ENCODE peak calls at places on chromosomes 3 and 15, in nine cellular contexts. One of them, this sample, is unnamed.

GRCh38 chr3:127588675-127589577 is 1.6 kb downstream of the TPRA1 start:
- DNase-seq in activated CD8-positive, alpha-beta memory T cell treated with anti-CD3 and anti-CD28 coated beads, Interleukin-2, amount 50 U/mL, for 48 hours: peak; percentile 62
- DNase-seq in amniotic stem cell: no peak
- DNase-seq in ELF-1: no peak
- DNase-seq in activated T-helper 1 cell treated with Interleukin-2 at 50 U/mL for 16 hours: no peak
- DNase-seq in activated T-cell treated with anti-CD3 and anti-CD28 coated beads, Interleukin-2, amount 50 U/mL, for 48 hours: peak; percentile 49
- DNase-seq in EH: peak; percentile 93
- DNase-seq in CD8-positive, alpha-beta T cell: no peak
- DNase-seq in NCI-H1105: no peak
- DNase-seq in this sample: no peak

GRCh38 chr3:53581671-53582070 is 87.3 kb downstream of the CACNA1D start:
- DNase-seq in activated CD8-positive, alpha-beta memory T cell treated with anti-CD3 and anti-CD28 coated beads, Interleukin-2, amount 50 U/mL, for 48 hours: no peak
- DNase-seq in amniotic stem cell: no peak
- DNase-seq in ELF-1: no peak
- DNase-seq in activated T-helper 1 cell treated with Interleukin-2 at 50 U/mL for 16 hours: no peak
- DNase-seq in activated T-cell treated with anti-CD3 and anti-CD28 coated beads, Interleukin-2, amount 50 U/mL, for 48 hours: no peak
- DNase-seq in EH: peak; percentile 3
- DNase-seq in CD8-positive, alpha-beta T cell: no peak
- DNase-seq in NCI-H1105: no peak
- DNase-seq in this sample: no peak

GRCh38 chr3:69763976-69764851 is 24.9 kb downstream of the MITF start:
- DNase-seq in activated CD8-positive, alpha-beta memory T cell treated with anti-CD3 and anti-CD28 coated beads, Interleukin-2, amount 50 U/mL, for 48 hours: no peak
- DNase-seq in amniotic stem cell: no peak
- DNase-seq in ELF-1: no peak
- DNase-seq in activated T-helper 1 cell treated with Interleukin-2 at 50 U/mL for 16 hours: no peak
- DNase-seq in activated T-cell treated with anti-CD3 and anti-CD28 coated beads, Interleukin-2, amount 50 U/mL, for 48 hours: no peak
- DNase-seq in EH: peak; percentile 71
- DNase-seq in CD8-positive, alpha-beta T cell: no peak
- DNase-seq in NCI-H1105: no peak
- DNase-seq in this sample: no peak

GRCh38 chr3:10648181-10648580 is 142.8 kb upstream of the ATP2B2 start:
- DNase-seq in activated CD8-positive, alpha-beta memory T cell treated with anti-CD3 and anti-CD28 coated beads, Interleukin-2, amount 50 U/mL, for 48 hours: no peak
- DNase-seq in amniotic stem cell: no peak
- DNase-seq in ELF-1: no peak
- DNase-seq in activated T-helper 1 cell treated with Interleukin-2 at 50 U/mL for 16 hours: no peak
- DNase-seq in activated T-cell treated with anti-CD3 and anti-CD28 coated beads, Interleukin-2, amount 50 U/mL, for 48 hours: no peak
- DNase-seq in EH: no peak
- DNase-seq in CD8-positive, alpha-beta T cell: no peak
- DNase-seq in NCI-H1105: no peak
- DNase-seq in this sample: no peak

GRCh38 chr15:38129531-38130199 is 123.0 kb upstream of the SPRED1 start:
- DNase-seq in activated CD8-positive, alpha-beta memory T cell treated with anti-CD3 and anti-CD28 coated beads, Interleukin-2, amount 50 U/mL, for 48 hours: no peak
- DNase-seq in amniotic stem cell: peak; percentile 72
- DNase-seq in ELF-1: no peak
- DNase-seq in activated T-helper 1 cell treated with Interleukin-2 at 50 U/mL for 16 hours: no peak
- DNase-seq in activated T-cell treated with anti-CD3 and anti-CD28 coated beads, Interleukin-2, amount 50 U/mL, for 48 hours: peak; percentile 22
- DNase-seq in EH: peak; percentile 98
- DNase-seq in CD8-positive, alpha-beta T cell: no peak
- DNase-seq in NCI-H1105: no peak
- DNase-seq in this sample: no peak

GRCh38 chr3:57791245-57791644 is 35.1 kb downstream of the SLMAP start:
- DNase-seq in activated CD8-positive, alpha-beta memory T cell treated with anti-CD3 and anti-CD28 coated beads, Interleukin-2, amount 50 U/mL, for 48 hours: no peak
- DNase-seq in amniotic stem cell: no peak
- DNase-seq in ELF-1: no peak
- DNase-seq in activated T-helper 1 cell treated with Interleukin-2 at 50 U/mL for 16 hours: no peak
- DNase-seq in activated T-cell treated with anti-CD3 and anti-CD28 coated beads, Interleukin-2, amount 50 U/mL, for 48 hours: no peak
- DNase-seq in EH: no peak
- DNase-seq in CD8-positive, alpha-beta T cell: no peak
- DNase-seq in NCI-H1105: no peak
- DNase-seq in this sample: no peak

GRCh38 chr3:100635273-100635701 is 25.9 kb downstream of the ADGRG7 start:
- DNase-seq in activated CD8-positive, alpha-beta memory T cell treated with anti-CD3 and anti-CD28 coated beads, Interleukin-2, amount 50 U/mL, for 48 hours: no peak
- DNase-seq in amniotic stem cell: no peak
- DNase-seq in ELF-1: no peak
- DNase-seq in activated T-helper 1 cell treated with Interleukin-2 at 50 U/mL for 16 hours: no peak
- DNase-seq in activated T-cell treated with anti-CD3 and anti-CD28 coated beads, Interleukin-2, amount 50 U/mL, for 48 hours: no peak
- DNase-seq in EH: no peak
- DNase-seq in CD8-positive, alpha-beta T cell: no peak
- DNase-seq in NCI-H1105: no peak
- DNase-seq in this sample: no peak

GRCh38 chr3:25171118-25171912 is 256.7 kb upstream of the RARB start:
- DNase-seq in activated CD8-positive, alpha-beta memory T cell treated with anti-CD3 and anti-CD28 coated beads, Interleukin-2, amount 50 U/mL, for 48 hours: no peak
- DNase-seq in amniotic stem cell: no peak
- DNase-seq in ELF-1: peak; percentile 11
- DNase-seq in activated T-helper 1 cell treated with Interleukin-2 at 50 U/mL for 16 hours: no peak
- DNase-seq in activated T-cell treated with anti-CD3 and anti-CD28 coated beads, Interleukin-2, amount 50 U/mL, for 48 hours: no peak
- DNase-seq in EH: no peak
- DNase-seq in CD8-positive, alpha-beta T cell: no peak
- DNase-seq in NCI-H1105: no peak
- DNase-seq in this sample: no peak

GRCh38 chr15:30063829-30064559 is 18.8 kb upstream of the GOLGA8J start:
- DNase-seq in activated CD8-positive, alpha-beta memory T cell treated with anti-CD3 and anti-CD28 coated beads, Interleukin-2, amount 50 U/mL, for 48 hours: no peak
- DNase-seq in amniotic stem cell: no peak
- DNase-seq in ELF-1: no peak
- DNase-seq in activated T-helper 1 cell treated with Interleukin-2 at 50 U/mL for 16 hours: no peak
- DNase-seq in activated T-cell treated with anti-CD3 and anti-CD28 coated beads, Interleukin-2, amount 50 U/mL, for 48 hours: no peak
- DNase-seq in EH: no peak
- DNase-seq in CD8-positive, alpha-beta T cell: no peak
- DNase-seq in NCI-H1105: no peak
- DNase-seq in this sample: no peak

GRCh38 chr3:73559730-73560129 is 65.0 kb downstream of the PDZRN3 start:
- DNase-seq in activated CD8-positive, alpha-beta memory T cell treated with anti-CD3 and anti-CD28 coated beads, Interleukin-2, amount 50 U/mL, for 48 hours: no peak
- DNase-seq in amniotic stem cell: no peak
- DNase-seq in ELF-1: no peak
- DNase-seq in activated T-helper 1 cell treated with Interleukin-2 at 50 U/mL for 16 hours: no peak
- DNase-seq in activated T-cell treated with anti-CD3 and anti-CD28 coated beads, Interleukin-2, amount 50 U/mL, for 48 hours: no peak
- DNase-seq in EH: no peak
- DNase-seq in CD8-positive, alpha-beta T cell: no peak
- DNase-seq in NCI-H1105: no peak
- DNase-seq in this sample: no peak

GRCh38 chr3:37218206-37218605 is 43.8 kb upstream of the LRRFIP2 start:
- DNase-seq in activated CD8-positive, alpha-beta memory T cell treated with anti-CD3 and anti-CD28 coated beads, Interleukin-2, amount 50 U/mL, for 48 hours: no peak
- DNase-seq in amniotic stem cell: no peak
- DNase-seq in ELF-1: no peak
- DNase-seq in activated T-helper 1 cell treated with Interleukin-2 at 50 U/mL for 16 hours: no peak
- DNase-seq in activated T-cell treated with anti-CD3 and anti-CD28 coated beads, Interleukin-2, amount 50 U/mL, for 48 hours: no peak
- DNase-seq in EH: no peak
- DNase-seq in CD8-positive, alpha-beta T cell: no peak
- DNase-seq in NCI-H1105: peak; percentile 11
- DNase-seq in this sample: no peak

GRCh38 chr15:96107922-96108321 is 222.6 kb upstream of the NR2F2 start:
- DNase-seq in activated CD8-positive, alpha-beta memory T cell treated with anti-CD3 and anti-CD28 coated beads, Interleukin-2, amount 50 U/mL, for 48 hours: no peak
- DNase-seq in amniotic stem cell: no peak
- DNase-seq in ELF-1: no peak
- DNase-seq in activated T-helper 1 cell treated with Interleukin-2 at 50 U/mL for 16 hours: no peak
- DNase-seq in activated T-cell treated with anti-CD3 and anti-CD28 coated beads, Interleukin-2, amount 50 U/mL, for 48 hours: no peak
- DNase-seq in EH: peak; percentile 64
- DNase-seq in CD8-positive, alpha-beta T cell: no peak
- DNase-seq in NCI-H1105: no peak
- DNase-seq in this sample: no peak

GRCh38 chr3:122101646-122102045 is 46.5 kb downstream of the CD86 start:
- DNase-seq in activated CD8-positive, alpha-beta memory T cell treated with anti-CD3 and anti-CD28 coated beads, Interleukin-2, amount 50 U/mL, for 48 hours: no peak
- DNase-seq in amniotic stem cell: peak; percentile 55
- DNase-seq in ELF-1: peak; percentile 23
- DNase-seq in activated T-helper 1 cell treated with Interleukin-2 at 50 U/mL for 16 hours: no peak
- DNase-seq in activated T-cell treated with anti-CD3 and anti-CD28 coated beads, Interleukin-2, amount 50 U/mL, for 48 hours: no peak
- DNase-seq in EH: peak; percentile 43
- DNase-seq in CD8-positive, alpha-beta T cell: no peak
- DNase-seq in NCI-H1105: peak; percentile 81
- DNase-seq in this sample: no peak

GRCh38 chr15:32928876-32929275 is 211.1 kb downstream of the GREM1 start:
- DNase-seq in activated CD8-positive, alpha-beta memory T cell treated with anti-CD3 and anti-CD28 coated beads, Interleukin-2, amount 50 U/mL, for 48 hours: no peak
- DNase-seq in amniotic stem cell: no peak
- DNase-seq in ELF-1: no peak
- DNase-seq in activated T-helper 1 cell treated with Interleukin-2 at 50 U/mL for 16 hours: no peak
- DNase-seq in activated T-cell treated with anti-CD3 and anti-CD28 coated beads, Interleukin-2, amount 50 U/mL, for 48 hours: no peak
- DNase-seq in EH: no peak
- DNase-seq in CD8-positive, alpha-beta T cell: no peak
- DNase-seq in NCI-H1105: no peak
- DNase-seq in this sample: no peak

GRCh38 chr15:101258238-101259144 is 6.6 kb upstream of the CHSY1 start:
- DNase-seq in activated CD8-positive, alpha-beta memory T cell treated with anti-CD3 and anti-CD28 coated beads, Interleukin-2, amount 50 U/mL, for 48 hours: no peak
- DNase-seq in amniotic stem cell: peak; percentile 47
- DNase-seq in ELF-1: peak; percentile 53
- DNase-seq in activated T-helper 1 cell treated with Interleukin-2 at 50 U/mL for 16 hours: peak; percentile 33
- DNase-seq in activated T-cell treated with anti-CD3 and anti-CD28 coated beads, Interleukin-2, amount 50 U/mL, for 48 hours: peak; percentile 15
- DNase-seq in EH: peak; percentile 76
- DNase-seq in CD8-positive, alpha-beta T cell: no peak
- DNase-seq in NCI-H1105: peak; percentile 57
- DNase-seq in this sample: peak; percentile 45

GRCh38 chr3:195566797-195567196 is 16.9 kb downstream of the APOD start:
- DNase-seq in activated CD8-positive, alpha-beta memory T cell treated with anti-CD3 and anti-CD28 coated beads, Interleukin-2, amount 50 U/mL, for 48 hours: no peak
- DNase-seq in amniotic stem cell: no peak
- DNase-seq in ELF-1: peak; percentile 59
- DNase-seq in activated T-helper 1 cell treated with Interleukin-2 at 50 U/mL for 16 hours: no peak
- DNase-seq in activated T-cell treated with anti-CD3 and anti-CD28 coated beads, Interleukin-2, amount 50 U/mL, for 48 hours: no peak
- DNase-seq in EH: no peak
- DNase-seq in CD8-positive, alpha-beta T cell: no peak
- DNase-seq in NCI-H1105: no peak
- DNase-seq in this sample: no peak

GRCh38 chr3:160099855-160100254 is 111.2 kb downstream of the IL12A start:
- DNase-seq in activated CD8-positive, alpha-beta memory T cell treated with anti-CD3 and anti-CD28 coated beads, Interleukin-2, amount 50 U/mL, for 48 hours: no peak
- DNase-seq in amniotic stem cell: no peak
- DNase-seq in ELF-1: no peak
- DNase-seq in activated T-helper 1 cell treated with Interleukin-2 at 50 U/mL for 16 hours: no peak
- DNase-seq in activated T-cell treated with anti-CD3 and anti-CD28 coated beads, Interleukin-2, amount 50 U/mL, for 48 hours: no peak
- DNase-seq in EH: no peak
- DNase-seq in CD8-positive, alpha-beta T cell: no peak
- DNase-seq in NCI-H1105: no peak
- DNase-seq in this sample: no peak

GRCh38 chr15:42215854-42216829 is 8.0 kb upstream of the VPS39 start:
- DNase-seq in activated CD8-positive, alpha-beta memory T cell treated with anti-CD3 and anti-CD28 coated beads, Interleukin-2, amount 50 U/mL, for 48 hours: no peak
- DNase-seq in amniotic stem cell: no peak
- DNase-seq in ELF-1: no peak
- DNase-seq in activated T-helper 1 cell treated with Interleukin-2 at 50 U/mL for 16 hours: no peak
- DNase-seq in activated T-cell treated with anti-CD3 and anti-CD28 coated beads, Interleukin-2, amount 50 U/mL, for 48 hours: no peak
- DNase-seq in EH: peak; percentile 20
- DNase-seq in CD8-positive, alpha-beta T cell: no peak
- DNase-seq in NCI-H1105: no peak
- DNase-seq in this sample: no peak

GRCh38 chr15:60328852-60329443 is 68.8 kb downstream of the ANXA2 start:
- DNase-seq in activated CD8-positive, alpha-beta memory T cell treated with anti-CD3 and anti-CD28 coated beads, Interleukin-2, amount 50 U/mL, for 48 hours: no peak
- DNase-seq in amniotic stem cell: no peak
- DNase-seq in ELF-1: no peak
- DNase-seq in activated T-helper 1 cell treated with Interleukin-2 at 50 U/mL for 16 hours: no peak
- DNase-seq in activated T-cell treated with anti-CD3 and anti-CD28 coated beads, Interleukin-2, amount 50 U/mL, for 48 hours: no peak
- DNase-seq in EH: peak; percentile 49
- DNase-seq in CD8-positive, alpha-beta T cell: no peak
- DNase-seq in NCI-H1105: peak; percentile 39
- DNase-seq in this sample: no peak

GRCh38 chr15:66098019-66098363 is 155.6 kb downstream of the MEGF11 start:
- DNase-seq in activated CD8-positive, alpha-beta memory T cell treated with anti-CD3 and anti-CD28 coated beads, Interleukin-2, amount 50 U/mL, for 48 hours: no peak
- DNase-seq in amniotic stem cell: no peak
- DNase-seq in ELF-1: no peak
- DNase-seq in activated T-helper 1 cell treated with Interleukin-2 at 50 U/mL for 16 hours: no peak
- DNase-seq in activated T-cell treated with anti-CD3 and anti-CD28 coated beads, Interleukin-2, amount 50 U/mL, for 48 hours: no peak
- DNase-seq in EH: no peak
- DNase-seq in CD8-positive, alpha-beta T cell: no peak
- DNase-seq in NCI-H1105: no peak
- DNase-seq in this sample: no peak

GRCh38 chr3:121165397-121165837 is 257.4 kb downstream of the STXBP5L start:
- DNase-seq in activated CD8-positive, alpha-beta memory T cell treated with anti-CD3 and anti-CD28 coated beads, Interleukin-2, amount 50 U/mL, for 48 hours: no peak
- DNase-seq in amniotic stem cell: no peak
- DNase-seq in ELF-1: no peak
- DNase-seq in activated T-helper 1 cell treated with Interleukin-2 at 50 U/mL for 16 hours: no peak
- DNase-seq in activated T-cell treated with anti-CD3 and anti-CD28 coated beads, Interleukin-2, amount 50 U/mL, for 48 hours: no peak
- DNase-seq in EH: no peak
- DNase-seq in CD8-positive, alpha-beta T cell: no peak
- DNase-seq in NCI-H1105: no peak
- DNase-seq in this sample: peak; percentile 23

GRCh38 chr3:184740509-184741258 is 28.8 kb upstream of the MAGEF1 start:
- DNase-seq in activated CD8-positive, alpha-beta memory T cell treated with anti-CD3 and anti-CD28 coated beads, Interleukin-2, amount 50 U/mL, for 48 hours: no peak
- DNase-seq in amniotic stem cell: peak; percentile 24
- DNase-seq in ELF-1: no peak
- DNase-seq in activated T-helper 1 cell treated with Interleukin-2 at 50 U/mL for 16 hours: no peak
- DNase-seq in activated T-cell treated with anti-CD3 and anti-CD28 coated beads, Interleukin-2, amount 50 U/mL, for 48 hours: peak; percentile 40
- DNase-seq in EH: peak; percentile 68
- DNase-seq in CD8-positive, alpha-beta T cell: no peak
- DNase-seq in NCI-H1105: no peak
- DNase-seq in this sample: no peak

GRCh38 chr3:67292356-67293225 is 294.5 kb downstream of the KBTBD8 start:
- DNase-seq in activated CD8-positive, alpha-beta memory T cell treated with anti-CD3 and anti-CD28 coated beads, Interleukin-2, amount 50 U/mL, for 48 hours: no peak
- DNase-seq in amniotic stem cell: no peak
- DNase-seq in ELF-1: no peak
- DNase-seq in activated T-helper 1 cell treated with Interleukin-2 at 50 U/mL for 16 hours: no peak
- DNase-seq in activated T-cell treated with anti-CD3 and anti-CD28 coated beads, Interleukin-2, amount 50 U/mL, for 48 hours: no peak
- DNase-seq in EH: no peak
- DNase-seq in CD8-positive, alpha-beta T cell: no peak
- DNase-seq in NCI-H1105: no peak
- DNase-seq in this sample: no peak

GRCh38 chr3:7487763-7488162 is 626.8 kb downstream of the GRM7 start:
- DNase-seq in activated CD8-positive, alpha-beta memory T cell treated with anti-CD3 and anti-CD28 coated beads, Interleukin-2, amount 50 U/mL, for 48 hours: no peak
- DNase-seq in amniotic stem cell: no peak
- DNase-seq in ELF-1: no peak
- DNase-seq in activated T-helper 1 cell treated with Interleukin-2 at 50 U/mL for 16 hours: no peak
- DNase-seq in activated T-cell treated with anti-CD3 and anti-CD28 coated beads, Interleukin-2, amount 50 U/mL, for 48 hours: no peak
- DNase-seq in EH: no peak
- DNase-seq in CD8-positive, alpha-beta T cell: no peak
- DNase-seq in NCI-H1105: no peak
- DNase-seq in this sample: no peak

GRCh38 chr3:185724761-185725160 is 100.1 kb downstream of the IGF2BP2 start:
- DNase-seq in activated CD8-positive, alpha-beta memory T cell treated with anti-CD3 and anti-CD28 coated beads, Interleukin-2, amount 50 U/mL, for 48 hours: no peak
- DNase-seq in amniotic stem cell: no peak
- DNase-seq in ELF-1: no peak
- DNase-seq in activated T-helper 1 cell treated with Interleukin-2 at 50 U/mL for 16 hours: no peak
- DNase-seq in activated T-cell treated with anti-CD3 and anti-CD28 coated beads, Interleukin-2, amount 50 U/mL, for 48 hours: no peak
- DNase-seq in EH: peak; percentile 88
- DNase-seq in CD8-positive, alpha-beta T cell: no peak
- DNase-seq in NCI-H1105: no peak
- DNase-seq in this sample: peak; percentile 31

GRCh38 chr3:72310028-72310987 is 525.4 kb upstream of the PROK2 start:
- DNase-seq in activated CD8-positive, alpha-beta memory T cell treated with anti-CD3 and anti-CD28 coated beads, Interleukin-2, amount 50 U/mL, for 48 hours: no peak
- DNase-seq in amniotic stem cell: peak; percentile 42
- DNase-seq in ELF-1: no peak
- DNase-seq in activated T-helper 1 cell treated with Interleukin-2 at 50 U/mL for 16 hours: no peak
- DNase-seq in activated T-cell treated with anti-CD3 and anti-CD28 coated beads, Interleukin-2, amount 50 U/mL, for 48 hours: peak; percentile 27
- DNase-seq in EH: peak; percentile 95
- DNase-seq in CD8-positive, alpha-beta T cell: no peak
- DNase-seq in NCI-H1105: no peak
- DNase-seq in this sample: no peak

GRCh38 chr3:125647318-125648014 is 52.2 kb upstream of the OSBPL11 start:
- DNase-seq in activated CD8-positive, alpha-beta memory T cell treated with anti-CD3 and anti-CD28 coated beads, Interleukin-2, amount 50 U/mL, for 48 hours: no peak
- DNase-seq in amniotic stem cell: no peak
- DNase-seq in ELF-1: peak; percentile 86
- DNase-seq in activated T-helper 1 cell treated with Interleukin-2 at 50 U/mL for 16 hours: no peak
- DNase-seq in activated T-cell treated with anti-CD3 and anti-CD28 coated beads, Interleukin-2, amount 50 U/mL, for 48 hours: no peak
- DNase-seq in EH: no peak
- DNase-seq in CD8-positive, alpha-beta T cell: no peak
- DNase-seq in NCI-H1105: no peak
- DNase-seq in this sample: no peak

GRCh38 chr3:46466273-46466672 is 1.6 kb upstream of the LTF start:
- DNase-seq in activated CD8-positive, alpha-beta memory T cell treated with anti-CD3 and anti-CD28 coated beads, Interleukin-2, amount 50 U/mL, for 48 hours: peak; percentile 35
- DNase-seq in amniotic stem cell: no peak
- DNase-seq in ELF-1: no peak
- DNase-seq in activated T-helper 1 cell treated with Interleukin-2 at 50 U/mL for 16 hours: no peak
- DNase-seq in activated T-cell treated with anti-CD3 and anti-CD28 coated beads, Interleukin-2, amount 50 U/mL, for 48 hours: no peak
- DNase-seq in EH: no peak
- DNase-seq in CD8-positive, alpha-beta T cell: no peak
- DNase-seq in NCI-H1105: no peak
- DNase-seq in this sample: no peak

GRCh38 chr3:72343078-72343477 is 505.2 kb downstream of the SHQ1 start:
- DNase-seq in activated CD8-positive, alpha-beta memory T cell treated with anti-CD3 and anti-CD28 coated beads, Interleukin-2, amount 50 U/mL, for 48 hours: no peak
- DNase-seq in amniotic stem cell: no peak
- DNase-seq in ELF-1: no peak
- DNase-seq in activated T-helper 1 cell treated with Interleukin-2 at 50 U/mL for 16 hours: no peak
- DNase-seq in activated T-cell treated with anti-CD3 and anti-CD28 coated beads, Interleukin-2, amount 50 U/mL, for 48 hours: peak; percentile 46
- DNase-seq in EH: peak; percentile 68
- DNase-seq in CD8-positive, alpha-beta T cell: peak; percentile 18
- DNase-seq in NCI-H1105: no peak
- DNase-seq in this sample: no peak

GRCh38 chr3:143961351-143961750 is 10.3 kb upstream of the DIPK2A start:
- DNase-seq in activated CD8-positive, alpha-beta memory T cell treated with anti-CD3 and anti-CD28 coated beads, Interleukin-2, amount 50 U/mL, for 48 hours: no peak
- DNase-seq in amniotic stem cell: no peak
- DNase-seq in ELF-1: no peak
- DNase-seq in activated T-helper 1 cell treated with Interleukin-2 at 50 U/mL for 16 hours: no peak
- DNase-seq in activated T-cell treated with anti-CD3 and anti-CD28 coated beads, Interleukin-2, amount 50 U/mL, for 48 hours: no peak
- DNase-seq in EH: no peak
- DNase-seq in CD8-positive, alpha-beta T cell: no peak
- DNase-seq in NCI-H1105: no peak
- DNase-seq in this sample: no peak

GRCh38 chr3:98778852-98779379 is 15.8 kb downstream of the ST3GAL6 start:
- DNase-seq in activated CD8-positive, alpha-beta memory T cell treated with anti-CD3 and anti-CD28 coated beads, Interleukin-2, amount 50 U/mL, for 48 hours: no peak
- DNase-seq in amniotic stem cell: no peak
- DNase-seq in ELF-1: no peak
- DNase-seq in activated T-helper 1 cell treated with Interleukin-2 at 50 U/mL for 16 hours: no peak
- DNase-seq in activated T-cell treated with anti-CD3 and anti-CD28 coated beads, Interleukin-2, amount 50 U/mL, for 48 hours: no peak
- DNase-seq in EH: peak; percentile 81
- DNase-seq in CD8-positive, alpha-beta T cell: no peak
- DNase-seq in NCI-H1105: no peak
- DNase-seq in this sample: no peak

This sample was measured in WTC11.